ENCODE peak calls at places on chromosomes 5 and 9, in four cellular contexts. T is GM12878, N is H1, Q is HepG2. B is an unnamed sample.

GRCh38 chr5:137708796-137709559 is 26.9 kb downstream of the KLHL3 start:
- DNase-seq in T (no peak), N (no peak), Q (no peak), B (no peak)

GRCh38 chr5:141840295-141840812 is 37.9 kb downstream of the PCDH1 start:
- DNase-seq in T (no peak), N (no peak), Q (no peak), B (no peak)

GRCh38 chr9:6787793-6788174 is 30.0 kb downstream of the KDM4C start:
- DNase-seq in T (no peak), N (no peak), Q (no peak), B (no peak)

GRCh38 chr5:35851282-35851681 is 5.4 kb upstream of the IL7R start:
- DNase-seq in T (no peak), N (no peak), Q (no peak), B (no peak)

GRCh38 chr5:100902406-100903035 is 561 bp downstream of the ST8SIA4 start:
- DNase-seq in T (no peak), N (peak), Q (no peak), B (no peak)

GRCh38 chr5:137487600-137487999 is 11.5 kb downstream of the SPOCK1 start:
- DNase-seq in T (no peak), N (no peak), Q (no peak), B (no peak)

GRCh38 chr9:120066315-120066714 is 513.7 kb downstream of the CDK5RAP2 start:
- DNase-seq in T (no peak), N (no peak), Q (no peak), B (no peak)

GRCh38 chr9:133184971-133185370 is 21.3 kb upstream of the GBGT1 start:
- DNase-seq in T (no peak), N (no peak), Q (peak), B (no peak)

GRCh38 chr5:108295588-108296368 is 86.1 kb downstream of the FBXL17 start:
- DNase-seq in T (no peak), N (no peak), Q (no peak), B (no peak)
- TF ChIP-seq ZNF274 in T (no peak), N (no peak), Q (no peak), B (no peak)

GRCh38 chr9:12838546-12838945 is 63.7 kb downstream of the LURAP1L start:
- DNase-seq in T (no peak), N (no peak), Q (no peak), B (no peak)

GRCh38 chr9:12847591-12847990 is 72.8 kb downstream of the LURAP1L start:
- DNase-seq in T (no peak), N (no peak), Q (no peak), B (no peak)

GRCh38 chr9:12846035-12846434 is 71.2 kb downstream of the LURAP1L start:
- DNase-seq in T (no peak), N (no peak), Q (no peak), B (no peak)

GRCh38 chr9:12849486-12850010 is 74.7 kb downstream of the LURAP1L start:
- DNase-seq in T (no peak), N (no peak), Q (no peak), B (no peak)

DNA sequence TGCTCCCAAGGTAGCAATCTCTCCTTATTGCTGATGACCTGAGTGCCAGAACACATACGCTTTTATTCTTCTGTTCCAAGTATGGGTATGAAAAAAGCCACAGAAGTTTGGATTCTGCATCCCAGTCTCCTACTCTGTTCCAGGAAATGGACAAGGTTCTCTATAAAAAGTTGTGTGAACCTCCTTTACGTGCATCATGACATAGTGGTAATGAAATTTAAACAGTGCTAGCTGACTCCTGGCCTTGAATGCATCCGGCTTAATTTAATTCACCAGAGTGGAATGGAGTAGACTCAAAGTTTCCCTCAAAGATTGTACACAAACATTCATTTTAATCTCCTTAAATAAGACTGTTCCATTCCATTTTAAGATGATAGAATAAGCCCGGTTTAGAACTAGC is 68.9 kb downstream of the LURAP1L start:
- DNase-seq in T (no peak), N (no peak), Q (no peak), B (no peak)
- TF ChIP-seq SUZ12 in T (no peak), N (no peak), Q (no peak), B (no peak)

GRCh38 chr5:2135354-2135753 is 252.6 kb upstream of the IRX4 start:
- DNase-seq in T (no peak), N (no peak), Q (no peak), B (no peak)
- H3K9ac ChIP-seq in T (no peak), N (no peak), Q (no peak), B (no peak)

GRCh38 chr5:140296289-140296688 is 6.6 kb downstream of the PFDN1 start:
- DNase-seq in T (no peak), N (no peak), Q (no peak), B (no peak)

GRCh38 chr5:140297283-140297682 is 5.6 kb downstream of the PFDN1 start:
- DNase-seq in T (no peak), N (no peak), Q (no peak), B (no peak)

GRCh38 chr5:140293091-140293996 is 9.6 kb downstream of the PFDN1 start:
- DNase-seq in T (no peak), N (no peak), Q (peak), B (no peak)

GRCh38 chr5:140294753-140295152 is 8.1 kb downstream of the PFDN1 start:
- DNase-seq in T (no peak), N (no peak), Q (no peak), B (no peak)

GRCh38 chr5:140295414-140295813 is 7.5 kb downstream of the PFDN1 start:
- DNase-seq in T (no peak), N (no peak), Q (peak), B (no peak)
- TF ChIP-seq ZNF274 in T (no peak), N (no peak), Q (no peak), B (no peak)

GRCh38 chr5:110106750-110107149 is 417.0 kb downstream of the MAN2A1 start:
- DNase-seq in T (no peak), N (no peak), Q (peak), B (no peak)

GRCh38 chr5:110104728-110105127 is 415.0 kb downstream of the MAN2A1 start:
- DNase-seq in T (no peak), N (no peak), Q (no peak), B (no peak)

GRCh38 chr5:110108520-110108919 is 418.8 kb downstream of the MAN2A1 start:
- DNase-seq in T (no peak), N (no peak), Q (no peak), B (no peak)

GRCh38 chr5:110104048-110104725 is 414.5 kb downstream of the MAN2A1 start:
- DNase-seq in T (no peak), N (no peak), Q (no peak), B (no peak)

DNA sequence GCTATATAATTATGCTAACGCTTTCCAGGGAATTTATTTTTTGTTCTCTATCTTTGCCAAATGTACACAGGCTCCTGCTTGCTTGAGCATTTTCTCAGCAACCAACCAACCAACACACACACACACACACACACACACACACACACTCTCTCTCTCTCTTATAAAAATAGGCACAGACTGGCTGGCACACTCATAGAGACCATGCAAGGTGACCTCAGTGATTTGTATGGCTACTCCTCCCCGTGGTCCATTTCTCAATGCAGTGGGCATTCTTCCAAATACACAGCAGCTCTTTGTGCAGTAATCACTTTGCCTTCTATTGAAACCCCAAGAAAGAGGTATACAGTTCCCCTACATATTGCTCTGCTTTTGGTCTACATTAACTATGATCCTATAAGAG is 416.0 kb downstream of the MAN2A1 start:
- DNase-seq in T (no peak), N (no peak), Q (peak), B (no peak)
- TF ChIP-seq SUZ12 in T (no peak), N (no peak), Q (no peak), B (no peak)

B was measured in NT2/D1.